ENCODE peak calls at places on chromosome 9, in four cellular contexts. B is GM23338, S is cardiac muscle cell, I is H1. H is an unnamed sample.

GRCh38 chr9:17742065-17742464 is 163.2 kb downstream of the SH3GL2 start:
- DNase-seq in B (peak; percentile 90), S (no peak), I (peak; percentile 47), H (no peak)

GRCh38 chr9:134915046-134915930 is 2.4 kb downstream of the FCN1 start:
- DNase-seq in B (no peak), S (no peak), I (no peak), H (no peak)

GRCh38 chr9:126459126-126459525 is 132.5 kb downstream of the MVB12B start:
- DNase-seq in B (no peak), S (no peak), I (no peak), H (no peak)

GRCh38 chr9:90132866-90133265 is 509.8 kb downstream of the DIRAS2 start:
- DNase-seq in B (no peak), S (no peak), I (no peak), H (no peak)

GRCh38 chr9:68501159-68501506 is 39.5 kb downstream of the TMEM252 start:
- DNase-seq in B (no peak), S (peak; percentile 6), I (no peak), H (no peak)

GRCh38 chr9:127723450-127723849 is 7.6 kb downstream of the TTC16 start:
- DNase-seq in B (no peak), S (peak; percentile 74), I (no peak), H (no peak)

GRCh38 chr9:124020520-124021384 is 9.2 kb downstream of the LHX2 start:
- DNase-seq in B (peak; percentile 80), S (no peak), I (no peak), H (no peak)

GRCh38 chr9:126564128-126564527 is 49.6 kb upstream of the LMX1B start:
- DNase-seq in B (no peak), S (no peak), I (no peak), H (no peak)

GRCh38 chr9:75197521-75197920 is 109.2 kb downstream of the OSTF1 start:
- DNase-seq in B (no peak), S (peak; percentile 48), I (no peak), H (no peak)

GRCh38 chr9:115930472-115930871 is 223.1 kb upstream of the PAPPA start:
- DNase-seq in B (no peak), S (peak; percentile 22), I (no peak), H (no peak)

GRCh38 chr9:124257865-124258764 is at the start of gene NEK6:
- DNase-seq in B (no peak), S (peak; percentile 51), I (no peak), H (no peak)

GRCh38 chr9:16884952-16885513 is 14.6 kb upstream of the BNC2 start:
- DNase-seq in B (no peak), S (peak; percentile 72), I (no peak), H (no peak)

GRCh38 chr9:109968332-109968657 is 188.3 kb downstream of the PALM2AKAP2 start:
- DNase-seq in B (no peak), S (no peak), I (no peak), H (no peak)

GRCh38 chr9:17191095-17191494 is 56.3 kb downstream of the CNTLN start:
- DNase-seq in B (no peak), S (peak; percentile 60), I (no peak), H (no peak)

GRCh38 chr9:8287501-8287900 is 487.9 kb upstream of the DMAC1 start:
- DNase-seq in B (no peak), S (no peak), I (no peak), H (no peak)

GRCh38 chr9:131892162-131892707 is 152.4 kb upstream of the RAPGEF1 start:
- DNase-seq in B (no peak), S (no peak), I (no peak), H (no peak)

GRCh38 chr9:33166263-33167083 is 663 bp downstream of the B4GALT1 start:
- DNase-seq in B (peak; percentile 44), S (peak; percentile 59), I (no peak), H (no peak)

GRCh38 chr9:2015581-2016410 is 649 bp downstream of the SMARCA2 start:
- DNase-seq in B (peak; percentile 77), S (peak; percentile 47), I (no peak), H (no peak)

GRCh38 chr9:96651626-96652025 is 3.5 kb downstream of the PRXL2C start:
- DNase-seq in B (peak; percentile 12), S (peak; percentile 48), I (no peak), H (peak; percentile 16)

GRCh38 chr9:96649620-96650323 is 5.3 kb downstream of the PRXL2C start:
- DNase-seq in B (peak; percentile 6), S (no peak), I (no peak), H (no peak)

GRCh38 chr9:96655198-96655851 is at the start of gene PRXL2C:
- DNase-seq in B (peak; percentile 77), S (peak; percentile 82), I (no peak), H (no peak)

DNA sequence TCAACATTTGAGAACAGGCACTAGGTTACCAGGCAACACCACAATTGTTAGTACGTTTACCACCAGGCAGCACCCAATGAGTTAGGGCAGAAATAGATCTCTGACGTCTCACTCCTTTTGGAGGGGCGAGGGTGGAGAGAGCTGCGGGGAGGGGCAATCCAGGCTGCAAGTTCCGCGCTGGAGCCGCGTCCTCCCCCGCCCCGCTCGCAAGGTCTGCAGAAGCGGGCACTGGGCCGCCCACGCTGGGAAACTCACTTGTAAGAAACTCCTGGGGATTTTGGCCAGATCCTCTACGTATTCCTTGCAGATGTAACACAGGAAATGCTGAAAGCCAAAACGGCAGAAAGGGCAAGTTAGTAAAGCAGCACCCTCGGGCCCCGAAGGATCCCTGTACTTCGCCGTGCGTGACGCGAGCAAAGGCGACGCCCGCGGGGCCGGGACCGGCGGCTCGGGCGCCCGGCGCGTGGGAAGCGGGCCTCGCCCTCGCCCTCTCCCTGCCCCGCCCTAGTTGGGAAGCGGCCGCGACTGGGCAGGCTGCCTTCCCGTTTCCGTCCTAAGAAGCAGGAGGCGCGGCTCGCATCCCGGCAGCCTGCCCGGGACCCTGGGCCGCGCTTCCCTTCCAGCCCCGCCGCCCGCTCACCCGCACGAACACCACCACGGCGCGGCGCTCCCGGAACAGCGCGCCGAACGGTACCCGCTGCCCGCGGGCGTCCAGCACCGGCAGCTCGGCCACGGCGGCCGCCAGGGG is 493 bp downstream of the PRXL2C start:
- DNase-seq in B (peak; percentile 85), S (peak; percentile 93), I (no peak), H (peak; percentile 44)
- H3K4me3 ChIP-seq in B (peak overlapping the region; percentile 74), S (peak overlapping the region; percentile 80), I (peak overlapping the region; percentile 71), H (peak overlapping the region; percentile 87)

GRCh38 chr9:129162901-129163670 is 15.0 kb downstream of the IER5L start:
- DNase-seq in B (no peak), S (peak; percentile 46), I (no peak), H (no peak)

GRCh38 chr9:129160712-129161533 is 17.1 kb downstream of the IER5L start:
- DNase-seq in B (no peak), S (peak; percentile 46), I (no peak), H (no peak)

GRCh38 chr9:129162497-129162896 is 15.6 kb downstream of the IER5L start:
- DNase-seq in B (no peak), S (no peak), I (no peak), H (no peak)

GRCh38 chr9:129163753-129164152 is 14.3 kb downstream of the IER5L start:
- DNase-seq in B (no peak), S (no peak), I (no peak), H (no peak)

GRCh38 chr9:129161534-129161837 is 16.6 kb downstream of the IER5L start:
- DNase-seq in B (no peak), S (no peak), I (no peak), H (no peak)
- H3K4me3 ChIP-seq in B (no peak overlapping the region), S (no peak overlapping the region), I (no peak overlapping the region), H (no peak overlapping the region)

DNA sequence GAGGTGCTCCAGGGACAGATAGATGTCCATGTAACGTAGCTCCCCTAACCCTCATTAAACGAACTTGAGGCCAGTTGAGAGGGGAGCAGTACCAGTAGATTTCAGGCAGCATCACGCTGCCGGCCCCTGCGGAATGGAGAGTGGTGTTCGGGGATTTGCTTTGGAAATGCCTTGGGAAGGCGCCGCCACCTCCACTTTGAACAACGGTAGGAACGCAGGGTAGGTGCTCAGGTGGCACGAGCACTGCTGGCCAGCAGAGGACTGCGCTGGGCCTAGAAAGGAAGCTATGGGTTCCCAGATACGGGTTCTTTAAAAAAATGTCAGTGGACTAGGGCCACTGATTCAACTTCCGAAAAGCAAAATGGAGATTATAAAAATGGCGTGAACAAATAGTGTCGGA is 271.8 kb downstream of the FANCC start:
- DNase-seq in B (peak; percentile 56), S (no peak), I (no peak), H (no peak)
- H3K4me3 ChIP-seq in B (peak overlapping the region; percentile 61), S (no peak overlapping the region), I (peak overlapping the region; percentile 29), H (no peak overlapping the region)

GRCh38 chr9:37217141-37217540 is 96.8 kb downstream of the ZCCHC7 start:
- DNase-seq in B (no peak), S (no peak), I (no peak), H (no peak)
- H3K4me3 ChIP-seq in B (no peak overlapping the region), S (no peak overlapping the region), I (no peak overlapping the region), H (no peak overlapping the region)